ENCODE peak calls at places on chromosomes 5 and 9, in five cellular contexts. B is HepG2, K is A549, L is GM12878, R is K562. A is an unnamed sample.

GRCh38 chr9:134136117-134136996 is 475 bp downstream of the WDR5 start:
- DNase-seq in B (no peak), K (peak; percentile 18), L (no peak), R (peak; percentile 29), A (peak; percentile 51)

GRCh38 chr9:137924169-137924568 is 46.6 kb downstream of the CACNA1B start:
- DNase-seq in B (no peak), K (no peak), L (no peak), R (no peak), A (no peak)

GRCh38 chr5:170651902-170652301 is 131.6 kb upstream of the GABRP start:
- DNase-seq in B (no peak), K (no peak), L (no peak), R (no peak), A (peak; percentile 59)

GRCh38 chr9:135864447-135865049 is 42.8 kb downstream of the CAMSAP1 start:
- DNase-seq in B (peak; percentile 10), K (peak; percentile 66), L (no peak), R (peak; percentile 68), A (peak; percentile 92)

GRCh38 chr9:71676460-71676859 is 91.9 kb downstream of the CEMIP2 start:
- DNase-seq in B (no peak), K (no peak), L (no peak), R (no peak), A (no peak)

GRCh38 chr9:37678789-37679273 is 28.1 kb downstream of the FRMPD1 start:
- DNase-seq in B (peak; percentile 6), K (no peak), L (no peak), R (peak; percentile 76), A (peak; percentile 16)

GRCh38 chr5:156239800-156240199 is 87.2 kb upstream of the SGCD start:
- DNase-seq in B (no peak), K (no peak), L (no peak), R (no peak), A (no peak)

GRCh38 chr9:534886-535285 is 306.6 kb upstream of the DMRT1 start:
- DNase-seq in B (no peak), K (no peak), L (no peak), R (no peak), A (no peak)

GRCh38 chr5:151182976-151183375 is 25.4 kb upstream of the ANXA6 start:
- DNase-seq in B (no peak), K (no peak), L (no peak), R (no peak), A (no peak)

GRCh38 chr5:120304653-120305052 is 159.4 kb upstream of the PRR16 start:
- DNase-seq in B (no peak), K (no peak), L (no peak), R (peak; percentile 2), A (no peak)

GRCh38 chr5:1417586-1418225 is 27.5 kb downstream of the SLC6A3 start:
- DNase-seq in B (no peak), K (no peak), L (no peak), R (no peak), A (no peak)

GRCh38 chr5:125685771-125686170 is 737.4 kb upstream of the GRAMD2B start:
- DNase-seq in B (no peak), K (no peak), L (no peak), R (no peak), A (no peak)

GRCh38 chr5:11528720-11529119 is 375.5 kb downstream of the CTNND2 start:
- DNase-seq in B (no peak), K (no peak), L (no peak), R (no peak), A (no peak)

GRCh38 chr5:96410013-96410412 is 23.0 kb downstream of the PCSK1 start:
- DNase-seq in B (no peak), K (no peak), L (no peak), R (no peak), A (no peak)

GRCh38 chr5:176173647-176174046 is 64.6 kb upstream of the SIMC1 start:
- DNase-seq in B (no peak), K (no peak), L (no peak), R (no peak), A (no peak)

GRCh38 chr9:123536455-123536868 is 180.5 kb downstream of the CRB2 start:
- DNase-seq in B (no peak), K (no peak), L (peak; percentile 43), R (no peak), A (no peak)

GRCh38 chr5:149264432-149265069 is 7.1 kb upstream of the AFAP1L1 start:
- DNase-seq in B (peak; percentile 21), K (peak; percentile 23), L (no peak), R (peak; percentile 42), A (peak; percentile 95)

DNA sequence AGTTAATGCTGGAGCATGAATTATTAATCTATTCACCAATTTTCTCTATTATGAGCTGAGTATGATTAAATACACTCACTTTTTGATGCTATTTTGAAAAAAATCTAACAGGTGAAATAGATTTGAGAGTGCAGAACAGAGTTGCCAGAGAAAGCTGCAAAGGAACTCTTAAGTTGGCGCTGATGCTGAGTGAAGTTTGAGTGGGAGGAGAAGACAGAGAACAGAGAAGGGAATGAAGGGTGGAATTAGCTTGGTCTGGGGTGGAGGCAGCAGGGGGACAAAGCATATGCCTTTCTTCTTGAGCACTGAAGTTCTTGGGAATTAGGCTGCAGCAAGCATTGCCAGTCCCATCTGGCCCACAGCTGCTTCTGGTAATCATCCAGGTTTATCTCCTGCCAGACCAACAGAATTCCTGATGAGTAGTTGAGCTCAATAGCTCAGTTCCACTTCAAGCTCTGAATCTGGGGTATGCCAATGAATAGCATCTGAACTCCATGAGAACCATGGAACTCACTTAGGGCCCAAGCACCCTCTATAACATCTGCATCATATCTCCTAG is 290.1 kb downstream of the HINT1 start:
- DNase-seq in B (no peak), K (no peak), L (no peak), R (no peak), A (no peak)
- TF ChIP-seq JUNB in B (no peak), K (no peak), L (no peak), R (no peak), A (no peak)

DNA sequence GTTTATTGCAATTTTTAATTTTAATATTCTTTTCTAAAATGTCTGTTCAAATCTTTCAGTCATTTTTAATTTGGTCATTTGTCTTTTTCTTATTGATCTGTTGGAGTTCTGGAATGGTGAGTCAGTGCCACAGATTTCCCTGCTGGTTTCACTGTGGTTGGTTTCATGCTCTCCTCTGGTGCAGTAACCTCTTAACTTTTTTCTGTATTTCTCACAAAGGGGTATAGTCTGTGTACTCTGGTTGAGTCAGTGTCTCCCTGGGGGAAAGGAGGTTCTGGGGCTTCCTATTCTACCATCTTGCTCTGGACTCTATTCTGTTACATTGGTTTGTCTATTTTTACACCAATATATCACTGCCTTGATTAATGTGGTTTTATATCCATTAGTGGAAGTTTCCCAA is 178.8 kb downstream of the CSNK1G3 start:
- DNase-seq in B (no peak), K (no peak), L (no peak), R (no peak), A (no peak)
- TF ChIP-seq JUNB in B (no peak), K (no peak), L (no peak), R (no peak), A (no peak)

DNA sequence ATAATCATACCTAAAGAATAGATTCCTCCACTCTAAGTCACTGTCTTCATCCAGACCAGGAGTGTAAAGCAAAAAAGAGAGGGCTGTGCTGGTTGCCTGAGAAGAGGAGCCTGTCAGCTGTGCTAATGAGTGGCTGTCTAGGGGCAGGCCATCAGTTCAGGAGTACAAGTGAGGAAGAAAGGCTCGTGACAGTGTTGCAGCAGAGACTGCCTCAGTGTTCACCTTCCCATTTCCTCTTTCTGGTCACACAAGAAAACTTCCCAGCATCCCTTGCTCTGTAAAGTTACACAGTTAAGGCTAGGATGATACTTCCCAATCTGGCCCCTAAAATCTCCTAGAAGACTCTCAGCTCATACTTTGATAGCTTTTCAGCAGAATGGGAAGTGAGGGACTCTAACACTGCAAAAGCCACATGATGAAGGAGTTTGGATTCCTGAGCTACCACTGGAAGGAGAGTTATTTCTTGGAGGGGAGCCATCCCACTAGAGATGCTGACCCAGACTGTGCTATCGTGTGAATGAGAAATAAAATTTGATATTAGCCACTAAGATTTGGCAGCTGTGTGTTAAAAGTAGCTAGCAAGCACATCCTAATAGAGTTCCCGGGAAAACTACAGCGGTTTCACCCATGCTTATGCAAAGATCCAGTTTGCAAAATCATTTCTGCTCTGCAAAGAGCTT is 67.1 kb downstream of the ADAMTS12 start:
- DNase-seq in B (no peak), K (no peak), L (peak; percentile 43), R (no peak), A (no peak)
- TF ChIP-seq JUNB in B (no peak), K (no peak), L (no peak), R (no peak), A (no peak)

DNA sequence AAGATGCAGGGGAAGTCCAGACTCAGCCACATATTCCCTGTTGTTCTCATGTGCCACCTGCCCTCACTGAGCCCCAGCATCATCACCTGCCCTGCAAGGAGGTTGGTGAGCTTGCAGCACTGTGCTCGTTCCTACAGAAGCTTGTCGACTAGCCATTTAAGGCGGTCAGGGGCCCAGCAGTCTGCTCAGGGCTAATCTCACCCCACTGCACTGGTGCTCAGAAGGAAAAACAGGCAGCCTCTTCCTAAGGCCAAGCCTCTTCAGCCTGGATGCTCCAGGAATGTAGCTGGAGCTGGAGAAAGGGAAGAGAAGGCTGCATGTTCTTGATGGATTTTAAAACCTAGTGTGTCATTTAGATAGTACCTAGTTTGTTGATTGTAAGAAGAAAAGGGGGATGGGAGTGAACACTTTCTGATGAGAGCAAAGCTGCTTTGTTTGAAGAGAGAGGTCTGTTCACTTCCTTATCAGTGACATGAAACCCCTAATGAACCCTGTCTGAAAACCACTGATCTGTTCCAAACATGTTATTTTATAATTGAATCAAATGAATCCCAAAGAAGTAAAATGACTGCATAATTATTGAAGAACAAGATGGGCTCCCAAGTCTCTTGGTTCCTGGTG is 10.6 kb upstream of the ASPN start:
- DNase-seq in B (no peak), K (no peak), L (no peak), R (no peak), A (no peak)
- TF ChIP-seq JUNB in B (no peak), K (no peak), L (no peak), R (no peak), A (no peak)

GRCh38 chr9:114016101-114016500 is 62.0 kb downstream of the AMBP start:
- DNase-seq in B (no peak), K (no peak), L (no peak), R (no peak), A (no peak)
- TF ChIP-seq JUNB in B (no peak), K (no peak), L (no peak), R (no peak), A (no peak)

GRCh38 chr9:16870606-16871357 is at the start of gene BNC2:
- DNase-seq in B (no peak), K (peak; percentile 61), L (no peak), R (no peak), A (peak; percentile 89)
- TF ChIP-seq JUNB in B (no peak), K (no peak), L (no peak), R (no peak), A (no peak)

A was measured in GM23338.